ENCODE peak calls at places on chromosome 9, in nine cellular contexts. C is OCI-LY7; W is Peyer's patch; H is GM23338; J is hepatocyte; R is right atrium auricular region; B is tibial nerve; U is pancreas; Y is CD8-positive, alpha-beta T cell. S is an unnamed sample.

GRCh38 chr9:98971168-98971914 is 27.6 kb downstream of the COL15A1 start:
- DNase-seq in U (no peak), R (no peak), J (peak; percentile 57), B (peak; percentile 36), W (no peak), C (no peak), H (no peak), Y (no peak), S (peak; percentile 22)

GRCh38 chr9:120974181-120974580 is 47.6 kb upstream of the TRAF1 start:
- DNase-seq in C (no peak), B (no peak), H (no peak), U (no peak), R (no peak), W (no peak), J (no peak), Y (no peak), S (no peak)

GRCh38 chr9:137484551-137485315 is 25.6 kb upstream of the NSMF start:
- DNase-seq in J (no peak), B (no peak), R (no peak), Y (no peak), W (no peak), H (no peak), U (no peak), C (no peak), S (no peak)

GRCh38 chr9:22039258-22039657 is 30.2 kb upstream of the CDKN2B start:
- DNase-seq in Y (no peak), C (no peak), B (no peak), U (no peak), J (no peak), H (no peak), W (no peak), R (no peak), S (peak; percentile 65)

GRCh38 chr9:10946676-10947410 is 334.0 kb upstream of the PTPRD start:
- DNase-seq in R (no peak), U (no peak), Y (no peak), H (no peak), C (no peak), J (no peak), B (no peak), W (no peak), S (no peak)

GRCh38 chr9:79686381-79687130 is 114.8 kb downstream of the TLE4 start:
- DNase-seq in B (no peak), H (no peak), U (no peak), J (no peak), W (no peak), Y (no peak), C (no peak), R (no peak), S (peak; percentile 48)

GRCh38 chr9:111598730-111599091 is 736 bp downstream of the PTGR1 start:
- DNase-seq in B (peak; percentile 28), C (no peak), U (peak; percentile 33), H (no peak), R (peak; percentile 74), J (peak; percentile 51), Y (no peak), W (no peak), S (peak; percentile 63)

GRCh38 chr9:18362901-18363685 is 110.9 kb upstream of the ADAMTSL1 start:
- DNase-seq in W (no peak), C (peak; percentile 57), Y (no peak), U (no peak), J (no peak), B (no peak), H (no peak), R (no peak), S (no peak)

GRCh38 chr9:120625222-120625621 is 45.3 kb upstream of the CDK5RAP2 start:
- DNase-seq in H (peak; percentile 32), U (no peak), J (no peak), W (no peak), Y (no peak), B (no peak), C (no peak), R (no peak), S (peak; percentile 61)

GRCh38 chr9:136303825-136304416 is at the start of gene CCDC187:
- DNase-seq in J (no peak), W (no peak), H (no peak), R (no peak), U (no peak), C (no peak), B (no peak), Y (no peak), S (no peak)

GRCh38 chr9:110828148-110828730 is 159.6 kb downstream of the MUSK start:
- DNase-seq in J (peak; percentile 17), Y (no peak), W (no peak), R (peak; percentile 77), U (no peak), B (peak; percentile 75), C (no peak), H (peak; percentile 11), S (no peak)

GRCh38 chr9:114592356-114592755 is 4.8 kb downstream of the ATP6V1G1 start:
- DNase-seq in U (no peak), C (peak; percentile 70), J (no peak), Y (peak; percentile 43), B (no peak), W (no peak), R (no peak), H (peak; percentile 54), S (peak; percentile 91)

GRCh38 chr9:133869674-133870419 is 122.3 kb downstream of the VAV2 start:
- DNase-seq in U (no peak), B (no peak), W (no peak), R (no peak), C (no peak), H (no peak), Y (peak; percentile 4), J (peak; percentile 52), S (no peak)

GRCh38 chr9:13139641-13140171 is 139.8 kb downstream of the MPDZ start:
- DNase-seq in R (no peak), H (peak; percentile 15), C (no peak), B (no peak), W (no peak), U (no peak), Y (no peak), J (peak; percentile 68), S (peak; percentile 90)

GRCh38 chr9:93257808-93258331 is 73.9 kb downstream of the WNK2 start:
- DNase-seq in R (peak; percentile 56), H (no peak), C (no peak), B (no peak), J (no peak), U (peak; percentile 6), Y (no peak), W (no peak), S (peak; percentile 39)

GRCh38 chr9:94650924-94651323 is 11.6 kb upstream of the FBP1 start:
- DNase-seq in W (no peak), B (no peak), R (no peak), U (no peak), J (no peak), Y (no peak), H (no peak), C (no peak), S (no peak)

GRCh38 chr9:94654165-94654894 is 15.0 kb upstream of the FBP1 start:
- DNase-seq in C (no peak), W (no peak), H (no peak), Y (no peak), J (no peak), U (no peak), B (no peak), R (no peak), S (peak; percentile 46)

GRCh38 chr9:94655739-94656138 is 16.4 kb upstream of the FBP1 start:
- DNase-seq in J (no peak), B (no peak), R (no peak), H (no peak), U (no peak), C (peak; percentile 26), Y (no peak), W (no peak), S (no peak)

GRCh38 chr9:94656976-94657375 is 17.7 kb upstream of the FBP1 start:
- DNase-seq in W (no peak), Y (no peak), J (no peak), H (no peak), B (no peak), R (no peak), C (no peak), U (no peak), S (no peak)

GRCh38 chr9:94656190-94656589 is 16.9 kb upstream of the FBP1 start:
- DNase-seq in B (no peak), W (no peak), J (no peak), C (peak; percentile 92), R (no peak), Y (no peak), U (no peak), H (peak; percentile 24), S (no peak)
- H3K4me3 ChIP-seq in B (peak overlapping the region; percentile 41), W (peak overlapping the region; percentile 22), J (no peak overlapping the region), C (peak overlapping the region; percentile 62), R (no peak overlapping the region), Y (peak overlapping the region; percentile 34), U (no peak overlapping the region), H (no peak overlapping the region), S (no peak overlapping the region)

GRCh38 chr9:83976372-83976771 is 3.6 kb downstream of the HNRNPK start:
- DNase-seq in C (no peak), H (no peak), U (no peak), J (no peak), Y (no peak), R (no peak), W (no peak), B (no peak), S (no peak)

GRCh38 chr9:83977196-83977595 is 2.8 kb downstream of the HNRNPK start:
- DNase-seq in B (no peak), H (no peak), W (no peak), C (no peak), R (no peak), Y (no peak), U (no peak), J (no peak), S (no peak)

GRCh38 chr9:83969602-83970001 is 10.4 kb downstream of the HNRNPK start:
- DNase-seq in W (no peak), U (no peak), B (no peak), H (no peak), C (no peak), Y (no peak), R (no peak), J (no peak), S (no peak)

GRCh38 chr9:83971485-83971884 is 8.5 kb downstream of the HNRNPK start:
- DNase-seq in R (no peak), B (no peak), H (no peak), U (no peak), Y (no peak), W (no peak), C (no peak), J (no peak), S (no peak)

GRCh38 chr9:83972286-83972685 is 7.7 kb downstream of the HNRNPK start:
- DNase-seq in Y (no peak), U (no peak), H (no peak), R (no peak), C (no peak), W (no peak), J (no peak), B (no peak), S (peak; percentile 61)
- H3K36me3 ChIP-seq in Y (peaks cover 77% of the 10 kb centered on the region), U (peaks cover 15% of the 10 kb centered on the region), H (peaks cover 98% of the 10 kb centered on the region), R (peaks cover 90% of the 10 kb centered on the region), C (peaks cover 100% of the 10 kb centered on the region), W (peaks cover 100% of the 10 kb centered on the region), J (peaks cover 15% of the 10 kb centered on the region), B (peaks cover 43% of the 10 kb centered on the region), S (peaks cover 27% of the 10 kb centered on the region)

GRCh38 chr9:33044677-33045282 is 19.7 kb downstream of the DNAJA1 start:
- DNase-seq in Y (no peak), R (no peak), U (peak; percentile 38), H (peak; percentile 81), W (peak; percentile 56), C (no peak), J (peak; percentile 57), B (no peak), S (peak; percentile 52)
- TF ChIP-seq CTCF in Y (no peak), R (no peak), U (no peak), H (peak; percentile 48), W (no peak), C (no peak), J (peak; percentile 41), B (no peak), S (peak; percentile 50)

GRCh38 chr9:38423273-38423938 is 848 bp downstream of the IGFBPL1 start:
- DNase-seq in R (no peak), W (no peak), J (no peak), U (no peak), B (no peak), H (peak; percentile 44), Y (no peak), C (no peak), S (no peak)
- H3K4me3 ChIP-seq in R (no peak overlapping the region), W (no peak overlapping the region), J (no peak overlapping the region), U (peak overlapping the region; percentile 7), B (no peak overlapping the region), H (peak overlapping the region; percentile 64), Y (no peak overlapping the region), C (no peak overlapping the region), S (peak overlapping the region; percentile 31)